ENCODE peak calls at places on chromosomes 16 and 17, in four cellular contexts. O is H1, R is GM12878, Q is SK-N-SH. M is an unnamed sample.

GRCh38 chr17:66459811-66460270 is 157.4 kb downstream of the PRKCA start:
- DNase-seq in O (no peak), R (no peak), Q (no peak), M (peak; percentile 95)

GRCh38 chr17:82019905-82020873 is 2.5 kb downstream of the CENPX start:
- DNase-seq in O (no peak), R (no peak), Q (peak; percentile 88), M (peak; percentile 72)

GRCh38 chr16:30030841-30031413 is at the start of gene TLCD3B:
- DNase-seq in O (no peak), R (no peak), Q (peak; percentile 80), M (no peak)

GRCh38 chr16:29256501-29256981 is 150.0 kb downstream of the NPIPB11 start:
- DNase-seq in O (no peak), R (no peak), Q (no peak), M (no peak)

GRCh38 chr17:42670199-42670924 is 6.4 kb downstream of the PLEKHH3 start:
- DNase-seq in O (no peak), R (no peak), Q (peak; percentile 58), M (no peak)

GRCh38 chr17:81577278-81578000 is 25.3 kb upstream of the FAAP100 start:
- DNase-seq in O (no peak), R (no peak), Q (no peak), M (peak; percentile 95)

GRCh38 chr17:237406-237955 is 56.0 kb upstream of the DOC2B start:
- DNase-seq in O (no peak), R (no peak), Q (no peak), M (no peak)

GRCh38 chr16:87203060-87203656 is 114.0 kb downstream of the C16orf95 start:
- DNase-seq in O (peak; percentile 74), R (no peak), Q (peak; percentile 84), M (no peak)

GRCh38 chr17:43644081-43644480 is 17.6 kb downstream of the MEOX1 start:
- DNase-seq in O (no peak), R (no peak), Q (no peak), M (no peak)

GRCh38 chr17:14986127-14986526 is 279.0 kb downstream of the PMP22 start:
- DNase-seq in O (no peak), R (no peak), Q (no peak), M (no peak)

GRCh38 chr17:8940866-8941471 is 24.5 kb downstream of the PIK3R5 start:
- DNase-seq in O (no peak), R (no peak), Q (no peak), M (no peak)

GRCh38 chr17:31414590-31414918 is 23.1 kb downstream of the RAB11FIP4 start:
- DNase-seq in O (no peak), R (no peak), Q (no peak), M (no peak)

GRCh38 chr16:35750701-35751104 is 2291.3 kb downstream of the TP53TG3F start:
- DNase-seq in O (no peak), R (no peak), Q (no peak), M (no peak)

GRCh38 chr17:31654936-31655335 is 204.1 kb downstream of the COPRS start:
- DNase-seq in O (no peak), R (no peak), Q (no peak), M (no peak)

GRCh38 chr17:142876-143784 is 5.8 kb downstream of the SCGB1C2 start:
- DNase-seq in O (no peak), R (no peak), Q (no peak), M (no peak)

GRCh38 chr17:45139533-45139920 is 4.0 kb downstream of the ACBD4 start:
- DNase-seq in O (no peak), R (no peak), Q (peak; percentile 4), M (no peak)

GRCh38 chr16:30656974-30657865 is 1.0 kb upstream of the FBRS start:
- DNase-seq in O (no peak), R (no peak), Q (no peak), M (no peak)

GRCh38 chr17:82751171-82751570 is 694 bp upstream of the TBCD start:
- DNase-seq in O (no peak), R (no peak), Q (no peak), M (peak; percentile 63)

GRCh38 chr16:535446-536405 is 8.2 kb downstream of the CAPN15 start:
- DNase-seq in O (no peak), R (no peak), Q (no peak), M (no peak)

GRCh38 chr17:82458885-82459424 is 414 bp downstream of the NARF start:
- DNase-seq in O (no peak), R (no peak), Q (peak; percentile 76), M (no peak)

GRCh38 chr17:40602445-40603443 is 37.5 kb upstream of the CCR7 start:
- DNase-seq in O (no peak), R (peak; percentile 84), Q (no peak), M (no peak)

GRCh38 chr17:30716461-30717289 is 107.8 kb downstream of the CRLF3 start:
- DNase-seq in O (no peak), R (no peak), Q (peak; percentile 41), M (no peak)

GRCh38 chr16:90008708-90009145 is 10.5 kb downstream of the DBNDD1 start:
- DNase-seq in O (no peak), R (no peak), Q (no peak), M (peak; percentile 64)

GRCh38 chr16:52548261-52549010 is 1.5 kb upstream of the TOX3 start:
- DNase-seq in O (no peak), R (no peak), Q (no peak), M (no peak)

GRCh38 chr17:66386789-66387351 is 84.5 kb downstream of the PRKCA start:
- DNase-seq in O (no peak), R (no peak), Q (no peak), M (no peak)

GRCh38 chr17:1055751-1056645 is 59.1 kb downstream of the TIMM22 start:
- DNase-seq in O (no peak), R (no peak), Q (peak; percentile 90), M (peak; percentile 24)

GRCh38 chr17:43330876-43331639 is 67.7 kb upstream of the ARL4D start:
- DNase-seq in O (no peak), R (no peak), Q (no peak), M (no peak)

GRCh38 chr17:56723471-56723870 is 110.2 kb downstream of the C17orf67 start:
- DNase-seq in O (no peak), R (no peak), Q (no peak), M (no peak)

GRCh38 chr17:9878791-9879525 is 26.1 kb downstream of the RCVRN start:
- DNase-seq in O (no peak), R (no peak), Q (no peak), M (no peak)

GRCh38 chr17:44807817-44808155 is 22.3 kb downstream of the GJC1 start:
- DNase-seq in O (no peak), R (no peak), Q (no peak), M (no peak)

GRCh38 chr17:39209317-39210092 is 9.4 kb downstream of the RPL19 start:
- DNase-seq in O (no peak), R (no peak), Q (peak; percentile 78), M (peak; percentile 84)

DNA sequence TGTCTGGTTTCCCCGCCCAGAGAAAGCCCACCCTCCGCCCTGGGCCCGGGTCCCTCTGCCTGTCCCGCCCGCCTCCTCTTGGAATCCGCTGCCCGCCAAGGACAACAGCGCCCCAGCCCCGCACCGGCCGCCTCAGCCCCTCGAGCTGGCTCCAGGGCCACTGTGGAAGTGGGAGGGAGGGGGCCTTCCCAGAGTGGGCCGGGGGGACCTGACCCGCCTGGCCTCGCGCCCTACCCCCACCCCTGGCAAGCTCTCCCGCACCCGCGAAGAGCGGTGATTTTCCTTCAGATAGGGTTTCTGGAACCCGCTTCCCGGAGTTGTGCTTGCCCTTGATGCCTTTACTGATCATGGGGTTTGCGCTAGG is 2.3 kb upstream of the CBX8 start:
- DNase-seq in O (no peak), R (no peak), Q (peak; percentile 35), M (no peak)
- H3K27me3 ChIP-seq in O (peaks cover 88% of the 10 kb centered on the region), R (peaks cover 18% of the 10 kb centered on the region), Q (peaks cover 5% of the 10 kb centered on the region), M (peaks cover 63% of the 10 kb centered on the region)

DNA sequence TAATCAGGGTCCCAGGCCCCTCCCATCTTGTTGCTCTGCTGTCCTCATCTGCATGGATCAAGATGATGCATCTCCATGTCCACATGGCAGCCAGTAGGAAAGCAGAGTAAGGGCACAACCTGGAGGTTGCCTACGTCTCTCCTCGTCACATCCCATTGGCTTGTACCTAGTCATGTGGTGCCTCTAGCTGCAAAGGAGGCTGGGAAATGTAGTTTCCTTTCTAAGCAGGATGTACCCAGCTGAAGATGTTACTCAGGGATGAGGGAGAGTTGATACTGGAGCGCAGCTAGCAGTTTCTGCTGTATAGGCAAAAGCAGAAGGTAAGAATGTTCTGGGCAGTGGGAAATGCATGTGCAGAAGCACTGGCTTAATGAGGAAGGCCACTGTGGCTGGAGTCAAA is 20.8 kb downstream of the ABCC1 start:
- DNase-seq in O (peak; percentile 41), R (no peak), Q (no peak), M (no peak)
- TF ChIP-seq GABPA in O (no peak), R (no peak), Q (no peak), M (no peak)

DNA sequence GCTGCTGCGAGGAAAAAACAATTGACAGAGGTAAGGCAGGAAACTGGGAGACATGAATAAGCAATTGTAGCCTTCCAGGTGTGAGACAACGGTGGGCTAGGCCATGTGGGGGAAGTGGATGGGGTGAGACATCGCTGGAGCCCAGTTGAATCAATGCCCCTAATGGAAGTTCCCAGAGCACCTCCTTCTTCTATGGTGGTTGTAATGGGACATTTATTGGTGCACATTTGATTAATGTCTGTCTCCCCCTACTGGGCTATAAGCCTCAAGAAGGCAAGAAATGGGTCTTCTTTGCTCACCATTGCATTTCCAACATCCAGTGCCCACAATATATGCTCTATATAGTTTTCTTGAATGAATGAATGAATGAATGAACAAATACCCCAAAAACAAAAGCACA is 22.7 kb upstream of the CD300E start:
- DNase-seq in O (no peak), R (no peak), Q (peak; percentile 39), M (peak; percentile 44)
- TF ChIP-seq CTCF in O (peak; percentile 54), R (peak; percentile 68), Q (no peak), M (peak; percentile 55)

GRCh38 chr16:23392223-23392600 is 60.8 kb downstream of the COG7 start:
- DNase-seq in O (no peak), R (no peak), Q (no peak), M (no peak)
- H3K27me3 ChIP-seq in O (no peaks in the 10 kb centered on the region), R (no peaks in the 10 kb centered on the region), Q (no peaks in the 10 kb centered on the region), M (no peaks in the 10 kb centered on the region)

GRCh38 chr17:17252149-17252810 is 15.3 kb upstream of the FLCN start:
- DNase-seq in O (no peak), R (no peak), Q (peak; percentile 53), M (no peak)
- TF ChIP-seq GABPA in O (no peak), R (no peak), Q (no peak), M (no peak)

M was measured in HL-60.